ENCODE peak calls at places on chromosomes 6 and 20, in six cellular contexts. N is thyroid gland, I is esophagus muscularis mucosa, B is A549, M is heart left ventricle, P is sigmoid colon. T is an unnamed sample.

GRCh38 chr6:37259191-37259590 is 1.2 kb upstream of the TMEM217 start:
- DNase-seq in N (no peak), I (no peak), B (no peak), M (no peak), P (no peak), T (no peak)

GRCh38 chr6:44076366-44077200 is 50.7 kb downstream of the MRPL14 start:
- DNase-seq in N (peak), I (no peak), B (no peak), M (peak), P (peak), T (peak)

GRCh38 chr6:3813150-3813780 is 35.9 kb upstream of the FAM50B start:
- DNase-seq in N (peak), I (no peak), B (peak), M (peak), P (peak), T (no peak)

GRCh38 chr6:12884983-12885382 is 168.4 kb downstream of the PHACTR1 start:
- DNase-seq in N (no peak), I (peak), B (no peak), M (no peak), P (no peak), T (no peak)

GRCh38 chr20:62356143-62356947 is 10.8 kb downstream of the LAMA5 start:
- DNase-seq in N (no peak), I (no peak), B (peak), M (peak), P (peak), T (no peak)

GRCh38 chr6:36377594-36377993 is 9.9 kb downstream of the ETV7 start:
- DNase-seq in N (peak), I (no peak), B (no peak), M (no peak), P (no peak), T (no peak)

GRCh38 chr6:98203170-98203806 is 631.1 kb upstream of the POU3F2 start:
- DNase-seq in N (no peak), I (no peak), B (no peak), M (no peak), P (no peak), T (no peak)

GRCh38 chr20:25053207-25054132 is 4.5 kb downstream of the ACSS1 start:
- DNase-seq in N (no peak), I (no peak), B (no peak), M (peak), P (peak), T (no peak)

GRCh38 chr6:12782136-12782535 is 65.6 kb downstream of the PHACTR1 start:
- DNase-seq in N (no peak), I (no peak), B (no peak), M (no peak), P (no peak), T (no peak)

GRCh38 chr6:11381801-11382513 is 149.5 kb upstream of the NEDD9 start:
- DNase-seq in N (peak), I (no peak), B (no peak), M (no peak), P (no peak), T (no peak)

GRCh38 chr6:6525948-6526347 is 62.6 kb upstream of the LY86 start:
- DNase-seq in N (no peak), I (no peak), B (no peak), M (no peak), P (no peak), T (no peak)

GRCh38 chr20:47438464-47439381 is 63.0 kb upstream of the NCOA3 start:
- DNase-seq in N (no peak), I (no peak), B (peak), M (peak), P (no peak), T (no peak)

GRCh38 chr20:50855498-50856474 is 60.9 kb downstream of the BCAS4 start:
- DNase-seq in N (peak), I (no peak), B (peak), M (no peak), P (no peak), T (peak)

GRCh38 chr6:34743625-34744293 is 13.5 kb upstream of the SNRPC start:
- DNase-seq in N (no peak), I (no peak), B (no peak), M (no peak), P (no peak), T (no peak)

GRCh38 chr6:88177961-88178464 is 11.9 kb upstream of the CNR1 start:
- DNase-seq in N (no peak), I (no peak), B (peak), M (no peak), P (no peak), T (no peak)

GRCh38 chr20:17624070-17624469 is 54.2 kb downstream of the DSTN start:
- DNase-seq in N (no peak), I (no peak), B (no peak), M (no peak), P (peak), T (peak)

GRCh38 chr20:20549699-20550098 is 162.7 kb downstream of the RALGAPA2 start:
- DNase-seq in N (no peak), I (no peak), B (peak), M (no peak), P (no peak), T (no peak)

GRCh38 chr6:161048636-161049035 is 57.1 kb downstream of the MAP3K4 start:
- DNase-seq in N (no peak), I (no peak), B (no peak), M (no peak), P (no peak), T (no peak)

GRCh38 chr20:44728835-44729342 is 13.7 kb downstream of the CCN5 start:
- DNase-seq in N (peak), I (no peak), B (peak), M (peak), P (peak), T (peak)

GRCh38 chr20:57877995-57878394 is 168.2 kb upstream of the PMEPA1 start:
- DNase-seq in N (no peak), I (no peak), B (no peak), M (no peak), P (no peak), T (no peak)

GRCh38 chr20:669573-669972 is 6.0 kb downstream of the SCRT2 start:
- DNase-seq in N (no peak), I (no peak), B (no peak), M (no peak), P (no peak), T (no peak)

GRCh38 chr20:25668446-25668845 is 28.2 kb downstream of the ZNF337 start:
- DNase-seq in N (no peak), I (peak), B (no peak), M (no peak), P (no peak), T (no peak)

GRCh38 chr20:56995635-56996075 is 270.8 kb downstream of the BMP7 start:
- DNase-seq in N (peak), I (no peak), B (peak), M (no peak), P (no peak), T (peak)

GRCh38 chr20:5078399-5078958 is 41.3 kb downstream of the PCNA start:
- DNase-seq in N (peak), I (no peak), B (peak), M (peak), P (peak), T (peak)
- TF ChIP-seq POLR2A in N (peak), I (no peak), B (no peak), M (no peak), P (no peak), T (no peak)

GRCh38 chr20:36862857-36863668 is 12.9 kb upstream of the TLDC2 start:
- DNase-seq in N (no peak), I (no peak), B (no peak), M (no peak), P (no peak), T (no peak)
- TF ChIP-seq POLR2A in N (peak), I (no peak), B (peak), M (no peak), P (no peak), T (no peak)

GRCh38 chr6:106518748-106519147 is 110.5 kb downstream of the RTN4IP1 start:
- DNase-seq in N (no peak), I (no peak), B (no peak), M (no peak), P (no peak), T (no peak)

GRCh38 chr6:106517699-106518098 is 111.6 kb downstream of the RTN4IP1 start:
- DNase-seq in N (no peak), I (no peak), B (no peak), M (no peak), P (no peak), T (no peak)

GRCh38 chr6:106522557-106522956 is 106.7 kb downstream of the RTN4IP1 start:
- DNase-seq in N (no peak), I (no peak), B (no peak), M (no peak), P (no peak), T (no peak)

GRCh38 chr6:106520711-106521367 is 108.5 kb downstream of the RTN4IP1 start:
- DNase-seq in N (no peak), I (no peak), B (no peak), M (no peak), P (no peak), T (no peak)

DNA sequence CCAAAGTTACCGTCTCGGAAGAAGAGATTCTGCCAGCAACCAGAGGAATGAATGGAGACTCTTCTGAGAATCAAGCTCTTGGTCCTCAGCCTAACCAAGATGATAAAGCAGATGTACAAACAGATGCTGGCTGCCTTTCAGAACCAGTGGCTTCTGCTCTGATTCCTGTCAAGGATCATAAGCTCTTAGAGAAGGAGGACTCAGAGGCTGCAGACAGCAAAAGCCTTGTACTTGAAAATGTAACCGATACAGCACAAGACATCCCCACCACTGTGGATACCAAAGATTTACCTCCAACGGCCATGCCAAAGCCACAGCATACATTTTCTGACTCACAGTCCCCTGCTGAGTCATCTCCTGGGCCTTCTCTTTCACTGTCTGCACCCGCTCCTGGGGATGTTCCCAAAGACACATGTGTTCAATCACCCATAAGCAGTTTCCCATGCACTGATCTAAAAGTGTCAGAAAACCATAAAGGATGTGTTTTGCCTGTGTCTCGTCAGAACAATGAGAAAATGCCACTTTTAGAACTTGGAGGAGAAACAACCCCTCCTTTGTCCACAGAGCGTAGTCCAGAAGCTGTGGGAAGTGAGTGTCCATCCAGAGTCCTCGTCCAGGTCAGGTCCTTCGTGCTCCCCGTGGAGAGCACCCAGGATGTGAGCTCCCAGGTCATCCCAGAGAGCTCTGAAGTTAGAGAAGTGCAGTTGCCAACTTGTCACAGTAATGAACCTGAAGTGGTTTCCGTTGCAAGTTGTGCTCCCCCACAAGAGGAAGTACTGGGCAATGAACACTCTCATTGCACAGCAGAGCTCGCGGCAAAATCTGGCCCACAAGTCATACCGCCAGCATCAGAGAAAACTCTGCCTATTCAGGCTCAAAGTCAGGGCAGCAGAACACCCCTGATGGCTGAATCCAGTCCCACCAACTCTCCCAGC is 109.6 kb downstream of the RTN4IP1 start:
- DNase-seq in N (peak), I (no peak), B (peak), M (no peak), P (peak), T (no peak)
- TF ChIP-seq POLR2A in N (peak), I (no peak), B (no peak), M (no peak), P (no peak), T (no peak)

DNA sequence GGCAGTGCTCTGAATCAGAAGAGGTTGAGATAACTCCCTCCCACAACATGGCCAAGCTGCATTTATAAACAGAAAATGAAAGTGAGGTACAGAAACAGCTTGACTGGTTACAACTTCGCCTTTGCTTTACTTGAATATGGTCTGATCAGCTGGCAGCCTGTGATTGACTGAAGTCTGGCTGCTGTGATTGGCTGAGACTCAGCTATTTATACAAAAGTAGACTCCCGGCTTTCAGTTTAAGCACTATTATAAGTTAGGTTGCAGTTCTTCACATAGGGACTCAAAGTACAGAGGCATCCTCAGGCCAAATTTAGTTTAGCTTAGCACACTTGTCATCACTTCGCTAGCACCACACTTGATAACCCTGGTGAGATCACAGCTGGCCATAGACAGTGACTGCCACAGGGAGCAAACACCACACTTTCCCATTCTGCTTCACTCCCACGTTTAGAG is 362.6 kb downstream of the EPM2A start:
- DNase-seq in N (no peak), I (no peak), B (no peak), M (peak), P (no peak), T (no peak)
- TF ChIP-seq POLR2A in N (no peak), I (no peak), B (no peak), M (no peak), P (no peak), T (no peak)

T was measured in body of pancreas.